ENCODE peak calls at places on chromosome 7, in six cellular contexts. R, I, D, P, H and V are unnamed samples. For H3K36me3, the result is how much of the 10 kb centered on the place peaks cover.

GRCh38 chr7:1675673-1676549 is 5.8 kb downstream of the ELFN1 start:
- DNase-seq in H (no peak), I (no peak), P (no peak), R (no peak), D (no peak), V (no peak)

GRCh38 chr7:77940647-77941046 is 142.1 kb downstream of the PHTF2 start:
- DNase-seq in H (peak), P (peak), D (no peak), I (no peak), R (peak), V (no peak)

GRCh38 chr7:18939771-18940576 is 177.5 kb downstream of the TWIST1 start:
- DNase-seq in I (no peak), D (no peak), H (no peak), R (no peak), P (no peak), V (no peak)

GRCh38 chr7:18495412-18496335 is at the start of gene HDAC9:
- DNase-seq in D (peak), H (no peak), I (no peak), R (peak), P (peak), V (peak)

GRCh38 chr7:151700621-151701185 is 176.2 kb downstream of the PRKAG2 start:
- DNase-seq in P (peak), H (no peak), I (no peak), D (no peak), R (no peak), V (no peak)

GRCh38 chr7:127252736-127253288 is at the start of gene GRM8:
- DNase-seq in H (peak), D (peak), I (no peak), R (peak), P (peak), V (no peak)

GRCh38 chr7:116689787-116690186 is 17.8 kb downstream of the MET start:
- DNase-seq in I (no peak), R (no peak), D (no peak), P (peak), H (peak), V (no peak)

GRCh38 chr7:142030294-142030693 is 34.6 kb downstream of the MGAM start:
- DNase-seq in P (peak), D (no peak), R (no peak), I (no peak), H (peak), V (no peak)

GRCh38 chr7:128425851-128426250 is 16.1 kb upstream of the IMPDH1 start:
- DNase-seq in H (peak), R (peak), P (peak), I (peak), D (peak), V (peak)

GRCh38 chr7:137801003-137801402 is 45.8 kb downstream of the DGKI start:
- DNase-seq in H (peak), D (no peak), R (no peak), I (no peak), P (peak), V (no peak)

GRCh38 chr7:95609277-95609971 is 13.1 kb upstream of the PDK4 start:
- DNase-seq in P (peak), R (no peak), H (peak), D (no peak), I (no peak), V (no peak)

GRCh38 chr7:112185005-112185834 is 21.0 kb downstream of the DOCK4 start:
- DNase-seq in H (peak), R (no peak), D (no peak), P (no peak), I (no peak), V (no peak)

GRCh38 chr7:108451296-108451848 is 4.9 kb downstream of the NRCAM start:
- DNase-seq in H (no peak), R (no peak), D (no peak), P (no peak), I (no peak), V (no peak)

GRCh38 chr7:51634025-51634424 is 317.4 kb upstream of the COBL start:
- DNase-seq in P (no peak), R (no peak), I (no peak), H (no peak), D (no peak), V (no peak)

GRCh38 chr7:90999989-91000979 is 263.9 kb upstream of the FZD1 start:
- DNase-seq in H (peak), P (peak), R (no peak), D (no peak), I (no peak), V (no peak)

GRCh38 chr7:44157116-44158059 is 16.3 kb upstream of the MYL7 start:
- DNase-seq in H (no peak), I (no peak), D (no peak), P (no peak), R (peak), V (no peak)

GRCh38 chr7:51324206-51324884 is 7.7 kb upstream of the COBL start:
- DNase-seq in I (no peak), R (no peak), P (peak), D (no peak), H (no peak), V (peak)

GRCh38 chr7:121395494-121395960 is 581 bp downstream of the FAM3C start:
- DNase-seq in R (no peak), P (peak), D (no peak), H (peak), I (peak), V (no peak)

GRCh38 chr7:39948375-39948774 is 1.7 kb upstream of the CDK13 start:
- DNase-seq in H (no peak), P (peak), I (no peak), D (no peak), R (no peak), V (no peak)

GRCh38 chr7:25125137-25125946 is at the start of gene CYCS:
- DNase-seq in P (peak), H (peak), I (peak), R (peak), D (peak), V (peak)

GRCh38 chr7:26202019-26202985 is 757 bp downstream of the CBX3 start:
- DNase-seq in I (peak), R (peak), D (peak), P (peak), H (peak), V (no peak)

GRCh38 chr7:2587134-2587533 is 28.4 kb downstream of the IQCE start:
- DNase-seq in R (no peak), P (no peak), I (no peak), H (no peak), D (no peak), V (no peak)

GRCh38 chr7:143492799-143493568 is 15.3 kb downstream of the TAS2R41 start:
- DNase-seq in D (no peak), R (no peak), I (no peak), H (no peak), P (peak), V (no peak)

GRCh38 chr7:42493436-42494198 is 256.6 kb upstream of the GLI3 start:
- DNase-seq in D (peak), I (no peak), P (peak), H (peak), R (peak), V (peak)

GRCh38 chr7:92133133-92133736 is 1.0 kb downstream of the CYP51A1 start:
- DNase-seq in R (no peak), I (no peak), P (peak), H (no peak), D (no peak), V (no peak)

GRCh38 chr7:76392531-76393115 is 16.9 kb downstream of the SSC4D start:
- DNase-seq in P (no peak), I (no peak), H (no peak), D (no peak), R (no peak), V (no peak)

GRCh38 chr7:130221341-130221740 is 13.7 kb downstream of the SSMEM1 start:
- DNase-seq in H (no peak), P (no peak), R (no peak), I (no peak), D (no peak), V (no peak)

GRCh38 chr7:3164363-3164762 is 120.7 kb upstream of the CARD11 start:
- DNase-seq in H (no peak), I (no peak), P (no peak), R (no peak), D (no peak), V (no peak)

GRCh38 chr7:94594882-94595281 is 61.1 kb downstream of the SGCE start:
- DNase-seq in D (no peak), I (no peak), H (no peak), P (no peak), R (no peak), V (no peak)

GRCh38 chr7:54813398-54813797 is 54.4 kb upstream of the SEC61G start:
- DNase-seq in H (no peak), P (no peak), D (peak), I (no peak), R (no peak), V (no peak)

GRCh38 chr7:80263321-80263720 is 128.7 kb downstream of the GNAI1 start:
- DNase-seq in I (no peak), P (peak), D (no peak), H (no peak), R (peak), V (no peak)

GRCh38 chr7:112510032-112510742 is 29.4 kb downstream of the LSMEM1 start:
- DNase-seq in I (no peak), D (no peak), H (peak), R (no peak), P (peak), V (no peak)

GRCh38 chr7:116534790-116535189 is 10.0 kb downstream of the CAV1 start:
- DNase-seq in I (no peak), H (no peak), D (no peak), R (no peak), P (peak), V (no peak)

GRCh38 chr7:151178831-151179230 is 8.2 kb downstream of the ASB10 start:
- DNase-seq in H (no peak), I (no peak), R (peak), D (no peak), P (no peak), V (no peak)

GRCh38 chr7:33790746-33791145 is 114.6 kb upstream of the BMPER start:
- DNase-seq in P (no peak), D (no peak), H (no peak), R (peak), I (no peak), V (no peak)

GRCh38 chr7:81333004-81333403 is 414.2 kb upstream of the SEMA3C start:
- DNase-seq in R (no peak), P (peak), I (no peak), H (peak), D (no peak), V (no peak)

GRCh38 chr7:148790327-148790726 is 91.6 kb downstream of the CUL1 start:
- DNase-seq in R (no peak), H (no peak), I (no peak), P (no peak), D (no peak), V (no peak)

GRCh38 chr7:148790850-148791249 is 92.1 kb downstream of the CUL1 start:
- DNase-seq in P (no peak), R (no peak), D (no peak), H (no peak), I (no peak), V (no peak)

GRCh38 chr7:148783801-148784527 is 85.3 kb downstream of the CUL1 start:
- DNase-seq in D (no peak), P (no peak), H (no peak), R (no peak), I (no peak), V (no peak)

GRCh38 chr7:148789228-148789627 is 90.5 kb downstream of the CUL1 start:
- DNase-seq in D (no peak), H (no peak), P (no peak), R (no peak), I (no peak), V (no peak)

DNA sequence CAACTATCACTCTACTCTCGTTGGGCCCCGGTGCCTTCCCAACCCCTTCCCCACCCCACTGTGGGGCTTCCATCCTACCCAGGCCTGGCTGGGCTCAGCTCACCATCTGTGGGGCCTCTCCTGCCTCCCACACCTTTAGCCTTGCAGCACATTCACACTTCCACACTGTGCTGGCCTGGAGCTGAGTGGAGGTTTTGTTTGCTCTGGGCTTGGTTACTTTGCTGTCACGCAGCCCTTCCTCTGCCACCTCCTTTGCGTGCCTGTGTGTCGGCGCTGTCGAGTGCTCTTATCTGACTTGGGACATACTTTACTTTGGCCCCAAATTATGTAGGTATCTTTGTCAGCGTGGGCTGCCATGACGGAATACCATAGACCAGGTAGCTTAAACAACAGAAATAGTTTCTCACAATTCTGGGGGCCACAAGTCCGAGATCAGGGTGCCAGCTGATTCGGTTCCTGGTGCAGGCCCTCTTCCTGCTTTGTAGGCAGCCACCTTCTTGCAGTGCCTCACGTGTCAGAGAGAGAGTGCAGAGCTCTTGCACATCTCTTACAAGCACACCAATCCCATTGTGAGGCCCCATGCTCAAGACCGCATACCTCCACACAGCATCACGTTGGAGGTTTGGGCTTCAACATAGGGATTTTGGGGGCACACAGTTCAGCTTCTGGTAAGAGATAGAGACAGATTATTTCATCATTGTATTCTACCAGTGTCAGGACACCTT is 89.0 kb downstream of the CUL1 start:
- DNase-seq in D (no peak), P (no peak), R (no peak), I (no peak), H (no peak), V (no peak)
- H3K36me3 ChIP-seq in D (half or more), P (half or more), R (under half), I (under half), H (under half), V (half or more)

GRCh38 chr7:46550864-46551263 is 629.8 kb upstream of the IGFBP3 start:
- DNase-seq in I (no peak), H (no peak), D (no peak), R (no peak), P (no peak), V (no peak)
- H3K36me3 ChIP-seq in I (under half), H (under half), D (under half), R (under half), P (under half), V (under half)

DNA sequence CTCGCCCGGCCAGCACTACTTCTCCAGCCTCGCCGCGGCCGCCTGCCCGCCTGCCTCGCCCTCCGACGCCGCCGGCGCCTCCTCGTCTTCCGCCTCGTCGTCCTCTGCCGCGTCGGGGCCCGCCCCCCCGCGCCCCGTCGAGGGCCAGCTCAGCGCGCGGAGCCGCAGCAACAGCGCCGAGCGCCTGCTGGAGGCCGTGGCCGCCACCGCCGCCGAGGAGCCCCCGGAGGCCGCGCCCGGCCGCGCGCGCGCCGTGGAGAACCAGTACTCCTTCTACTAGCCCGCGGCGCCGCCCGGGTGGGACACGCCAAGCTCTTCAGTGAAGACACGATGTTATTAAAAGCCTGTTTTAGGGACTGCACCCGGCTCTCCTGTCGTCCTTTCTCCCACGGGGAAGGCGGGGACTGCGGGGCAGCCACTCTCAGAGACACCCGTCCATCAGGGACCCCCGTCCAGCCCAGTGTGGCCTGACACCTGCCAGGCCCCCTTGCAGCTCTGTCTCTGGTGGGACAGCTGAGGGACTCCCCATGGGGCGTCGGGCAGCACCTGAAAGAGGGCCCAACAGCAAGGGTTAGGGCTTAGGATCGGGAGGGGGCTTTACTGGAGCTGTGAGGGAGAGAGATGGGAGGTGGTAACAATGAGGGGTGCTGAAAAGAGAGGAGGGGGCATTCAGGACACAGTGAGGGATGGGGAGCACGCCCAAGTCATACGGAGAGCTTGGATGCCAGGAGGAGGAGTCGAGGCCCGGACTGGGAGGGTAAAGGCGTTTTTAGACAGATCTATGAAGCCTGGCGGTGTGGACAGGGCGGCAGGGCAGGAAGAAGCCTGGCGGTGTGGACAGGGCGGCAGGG is 34.7 kb downstream of the SPDYE6 start:
- DNase-seq in I (no peak), R (peak), D (peak), H (no peak), P (peak), V (no peak)
- H3K36me3 ChIP-seq in I (under half), R (under half), D (under half), H (under half), P (under half), V (under half)

DNA sequence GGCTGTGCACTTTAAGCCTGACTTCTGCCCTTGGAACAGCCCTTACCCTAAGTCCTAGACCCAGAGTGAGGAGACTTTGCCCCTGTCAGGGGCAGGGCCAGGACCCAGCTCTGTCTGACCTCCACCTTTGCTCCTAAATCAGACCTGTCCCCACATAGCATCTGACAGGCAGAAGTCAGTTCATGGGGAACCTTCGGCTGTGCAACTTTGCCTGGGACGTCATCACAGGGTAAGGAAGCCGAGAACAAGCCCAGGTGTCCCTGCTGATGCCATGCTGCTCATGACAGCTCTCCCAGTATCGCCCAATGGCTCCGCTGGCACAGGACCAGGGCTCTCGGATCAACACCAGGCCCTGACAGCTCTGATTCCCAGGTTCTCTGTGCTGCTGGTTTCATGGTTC is 55.4 kb downstream of the TNS3 start:
- DNase-seq in R (no peak), I (no peak), P (no peak), H (no peak), D (no peak), V (no peak)
- H3K36me3 ChIP-seq in R (under half), I (under half), P (under half), H (under half), D (under half), V (under half)

GRCh38 chr7:23332881-23333612 is 33.9 kb downstream of the MALSU1 start:
- DNase-seq in P (peak), I (no peak), H (peak), R (no peak), D (peak), V (no peak)
- H3K36me3 ChIP-seq in P (under half), I (under half), H (under half), R (under half), D (under half), V (under half)

GRCh38 chr7:71377469-71377868 is 245.5 kb downstream of the GALNT17 start:
- DNase-seq in H (no peak), R (no peak), D (no peak), P (no peak), I (no peak), V (no peak)
- H3K36me3 ChIP-seq in H (under half), R (under half), D (under half), P (under half), I (under half), V (under half)

GRCh38 chr7:55992346-55992745 is 28.0 kb downstream of the NIPSNAP2 start:
- DNase-seq in P (peak), I (no peak), H (no peak), D (no peak), R (no peak), V (no peak)

GRCh38 chr7:55996856-55997500 is 32.6 kb downstream of the NIPSNAP2 start:
- DNase-seq in R (no peak), H (no peak), P (no peak), I (no peak), D (no peak), V (no peak)
- H3K36me3 ChIP-seq in R (under half), H (under half), P (under half), I (under half), D (under half), V (half or more)

GRCh38 chr7:36523371-36523953 is 133.8 kb downstream of the ANLN start:
- DNase-seq in R (no peak), I (no peak), D (no peak), P (no peak), H (no peak), V (no peak)

GRCh38 chr7:36522453-36523007 is 132.9 kb downstream of the ANLN start:
- DNase-seq in R (no peak), D (no peak), P (no peak), I (no peak), H (no peak), V (no peak)

GRCh38 chr7:36532981-36533499 is 143.4 kb downstream of the ANLN start:
- DNase-seq in P (no peak), R (no peak), I (no peak), H (no peak), D (no peak), V (no peak)

GRCh38 chr7:36526720-36527548 is 137.3 kb downstream of the ANLN start:
- DNase-seq in H (peak), R (no peak), P (peak), D (no peak), I (no peak), V (no peak)

DNA sequence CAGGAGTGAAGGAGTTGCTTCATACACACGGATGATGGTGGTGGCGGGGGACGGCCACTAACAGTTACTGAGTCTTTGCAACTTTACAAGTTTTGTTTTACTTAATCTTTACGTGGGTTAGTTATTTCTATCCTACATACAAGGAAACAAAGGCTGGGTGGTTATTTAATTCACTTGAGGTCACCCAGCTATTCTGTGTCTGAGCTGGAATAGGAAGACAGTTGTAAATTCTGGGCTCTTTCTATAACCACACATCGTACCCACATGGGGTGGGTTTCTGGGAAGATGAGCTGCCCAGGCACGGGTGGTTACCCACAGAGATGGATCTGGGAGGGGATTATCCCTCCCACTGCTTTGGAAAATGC is 137.9 kb downstream of the ANLN start:
- DNase-seq in P (no peak), R (no peak), I (no peak), D (no peak), H (no peak), V (no peak)
- H3K36me3 ChIP-seq in P (under half), R (under half), I (under half), D (under half), H (under half), V (under half)

GRCh38 chr7:139589474-139589873 is 66.0 kb downstream of the CLEC2L start:
- DNase-seq in H (no peak), R (no peak), I (no peak), P (peak), D (no peak), V (peak)
- H3K36me3 ChIP-seq in H (half or more), R (under half), I (under half), P (under half), D (under half), V (half or more)